ENCODE peak calls at places on chromosomes 11 and 22, in ten cellular contexts. Z is IMR-90; C is NCI-H1092 treated with DMSO at 0.1 percent for 48 hours; Q is stimulated activated CD8-positive, alpha-beta memory T cell treated with anti-CD3 and anti-CD28 coated beads, Interleukin-7, amount 100 ng/mL, for 1 hour; S is cardiac muscle cell; P is ureter; V is sciatic nerve; R is Calu3; B is CD8-positive, alpha-beta memory T cell; Y is activated naive CD8-positive, alpha-beta T cell treated with anti-CD3 and anti-CD28 coated beads for 36 hours. T is an unnamed sample.

GRCh38 chr11:8760896-8761295 is 78.3 kb downstream of the RPL27A start:
- DNase-seq in S (no peak), B (no peak), Z (peak), Q (no peak), R (no peak), C (no peak), V (no peak), P (no peak), Y (no peak), T (no peak)

GRCh38 chr11:62497132-62497915 is 49.3 kb downstream of the AHNAK start:
- DNase-seq in P (no peak), Q (no peak), Z (peak), B (no peak), C (no peak), S (no peak), V (no peak), R (peak), Y (no peak), T (no peak)

GRCh38 chr11:95092549-95093324 is 3.1 kb downstream of the ENDOD1 start:
- DNase-seq in Z (peak), Y (peak), B (peak), S (peak), R (peak), P (no peak), V (no peak), C (no peak), Q (no peak), T (no peak)

GRCh38 chr11:15761235-15761634 is 595.1 kb downstream of the SOX6 start:
- DNase-seq in R (no peak), Z (no peak), C (no peak), Y (no peak), V (no peak), P (no peak), B (no peak), S (no peak), Q (no peak), T (no peak)

GRCh38 chr11:12207384-12208150 is 97.2 kb downstream of the MICAL2 start:
- DNase-seq in C (no peak), Y (peak), Z (peak), P (no peak), R (no peak), B (no peak), V (no peak), S (no peak), Q (no peak), T (no peak)

GRCh38 chr11:83174008-83174407 is 17.1 kb downstream of the PCF11 start:
- DNase-seq in S (no peak), B (no peak), C (no peak), Y (no peak), P (no peak), V (no peak), Z (no peak), Q (no peak), R (no peak), T (no peak)

GRCh38 chr11:2800655-2801531 is 84.7 kb downstream of the CDKN1C start:
- DNase-seq in S (no peak), B (no peak), R (no peak), Q (no peak), Y (no peak), V (peak), C (no peak), Z (no peak), P (peak), T (peak)

GRCh38 chr11:11916981-11917399 is 75.2 kb downstream of the USP47 start:
- DNase-seq in C (no peak), Z (peak), P (no peak), Y (no peak), R (no peak), S (no peak), Q (no peak), V (no peak), B (no peak), T (no peak)

GRCh38 chr11:17392872-17393271 is 4.4 kb upstream of the KCNJ11 start:
- DNase-seq in Z (no peak), B (no peak), P (no peak), Y (no peak), V (no peak), R (no peak), S (no peak), Q (no peak), C (no peak), T (no peak)

GRCh38 chr22:40479126-40479800 is 108.9 kb downstream of the SGSM3 start:
- DNase-seq in B (no peak), P (no peak), Z (no peak), Y (no peak), C (no peak), R (no peak), V (no peak), Q (no peak), S (no peak), T (no peak)

GRCh38 chr11:65927904-65928397 is 8.7 kb downstream of the DRAP1 start:
- DNase-seq in Z (no peak), B (peak), Y (peak), R (no peak), S (no peak), P (no peak), Q (peak), V (no peak), C (no peak), T (no peak)

GRCh38 chr11:93552874-93553273 is 9.7 kb upstream of the SMCO4 start:
- DNase-seq in Y (no peak), Z (no peak), V (no peak), B (no peak), P (no peak), C (no peak), Q (no peak), R (no peak), S (no peak), T (no peak)

GRCh38 chr22:40383905-40384304 is 13.5 kb downstream of the SGSM3 start:
- DNase-seq in V (no peak), S (no peak), R (no peak), Y (no peak), P (no peak), B (no peak), Z (peak), C (no peak), Q (no peak), T (no peak)